ENCODE peak calls at places on chromosomes 12 and 14, in seven cellular contexts. One of them, this sample, is unnamed.

GRCh38 chr12:6612247-6612646 is 5.1 kb upstream of the CHD4 start:
- DNase-seq in activated CD8-positive, alpha-beta memory T cell treated with anti-CD3 and anti-CD28 coated beads for 1 hour: no peak
- DNase-seq in H9: no peak
- DNase-seq in mesenteric fat pad: no peak
- DNase-seq in EL: no peak
- DNase-seq in NCI-H460: no peak
- DNase-seq in adrenal gland: no peak
- DNase-seq in this sample: no peak

GRCh38 chr12:77161944-77162343 is 96.6 kb upstream of the E2F7 start:
- DNase-seq in NCI-H460: no peak
- DNase-seq in EL: no peak
- DNase-seq in mesenteric fat pad: no peak
- DNase-seq in adrenal gland: no peak
- DNase-seq in activated CD8-positive, alpha-beta memory T cell treated with anti-CD3 and anti-CD28 coated beads for 1 hour: no peak
- DNase-seq in H9: no peak
- DNase-seq in this sample: no peak

GRCh38 chr12:114649585-114649984 is 34.4 kb downstream of the TBX3 start:
- DNase-seq in mesenteric fat pad: no peak
- DNase-seq in EL: no peak
- DNase-seq in adrenal gland: no peak
- DNase-seq in H9: peak
- DNase-seq in activated CD8-positive, alpha-beta memory T cell treated with anti-CD3 and anti-CD28 coated beads for 1 hour: no peak
- DNase-seq in NCI-H460: no peak
- DNase-seq in this sample: no peak

GRCh38 chr12:89470741-89471504 is 53.7 kb downstream of the GALNT4 start:
- DNase-seq in activated CD8-positive, alpha-beta memory T cell treated with anti-CD3 and anti-CD28 coated beads for 1 hour: no peak
- DNase-seq in mesenteric fat pad: no peak
- DNase-seq in H9: no peak
- DNase-seq in EL: peak
- DNase-seq in NCI-H460: no peak
- DNase-seq in adrenal gland: no peak
- DNase-seq in this sample: no peak

GRCh38 chr12:21418403-21418802 is 19.1 kb upstream of the PYROXD1 start:
- DNase-seq in EL: no peak
- DNase-seq in NCI-H460: no peak
- DNase-seq in H9: no peak
- DNase-seq in adrenal gland: no peak
- DNase-seq in mesenteric fat pad: no peak
- DNase-seq in activated CD8-positive, alpha-beta memory T cell treated with anti-CD3 and anti-CD28 coated beads for 1 hour: no peak
- DNase-seq in this sample: no peak

GRCh38 chr12:2979806-2980205 is 20.6 kb downstream of the TEAD4 start:
- DNase-seq in adrenal gland: no peak
- DNase-seq in mesenteric fat pad: no peak
- DNase-seq in H9: no peak
- DNase-seq in activated CD8-positive, alpha-beta memory T cell treated with anti-CD3 and anti-CD28 coated beads for 1 hour: no peak
- DNase-seq in EL: no peak
- DNase-seq in NCI-H460: no peak
- DNase-seq in this sample: no peak

GRCh38 chr14:71242237-71242748 is 335.0 kb downstream of the PCNX1 start:
- DNase-seq in H9: no peak
- DNase-seq in adrenal gland: peak
- DNase-seq in NCI-H460: no peak
- DNase-seq in EL: peak
- DNase-seq in activated CD8-positive, alpha-beta memory T cell treated with anti-CD3 and anti-CD28 coated beads for 1 hour: no peak
- DNase-seq in mesenteric fat pad: no peak
- DNase-seq in this sample: no peak

GRCh38 chr14:90556050-90556477 is 159.2 kb downstream of the CALM1 start:
- DNase-seq in H9: peak
- DNase-seq in adrenal gland: peak
- DNase-seq in activated CD8-positive, alpha-beta memory T cell treated with anti-CD3 and anti-CD28 coated beads for 1 hour: no peak
- DNase-seq in mesenteric fat pad: no peak
- DNase-seq in EL: no peak
- DNase-seq in NCI-H460: no peak
- DNase-seq in this sample: no peak

GRCh38 chr14:24935796-24936195 is 114.2 kb downstream of the STXBP6 start:
- DNase-seq in mesenteric fat pad: no peak
- DNase-seq in adrenal gland: no peak
- DNase-seq in EL: no peak
- DNase-seq in H9: no peak
- DNase-seq in activated CD8-positive, alpha-beta memory T cell treated with anti-CD3 and anti-CD28 coated beads for 1 hour: no peak
- DNase-seq in NCI-H460: no peak
- DNase-seq in this sample: no peak

GRCh38 chr12:58086930-58087329 is 145.6 kb downstream of the ATP23 start:
- DNase-seq in mesenteric fat pad: no peak
- DNase-seq in H9: no peak
- DNase-seq in adrenal gland: no peak
- DNase-seq in NCI-H460: no peak
- DNase-seq in activated CD8-positive, alpha-beta memory T cell treated with anti-CD3 and anti-CD28 coated beads for 1 hour: no peak
- DNase-seq in EL: no peak
- DNase-seq in this sample: no peak

GRCh38 chr14:66709292-66709691 is 201.3 kb downstream of the GPHN start:
- DNase-seq in NCI-H460: peak
- DNase-seq in adrenal gland: no peak
- DNase-seq in activated CD8-positive, alpha-beta memory T cell treated with anti-CD3 and anti-CD28 coated beads for 1 hour: no peak
- DNase-seq in EL: peak
- DNase-seq in H9: no peak
- DNase-seq in mesenteric fat pad: no peak
- DNase-seq in this sample: no peak

GRCh38 chr12:54173906-54174471 is 14.8 kb downstream of the SMUG1 start:
- DNase-seq in adrenal gland: no peak
- DNase-seq in NCI-H460: no peak
- DNase-seq in EL: no peak
- DNase-seq in H9: no peak
- DNase-seq in mesenteric fat pad: no peak
- DNase-seq in activated CD8-positive, alpha-beta memory T cell treated with anti-CD3 and anti-CD28 coated beads for 1 hour: no peak
- DNase-seq in this sample: no peak

GRCh38 chr14:76550534-76550933 is 174.6 kb downstream of the ESRRB start:
- DNase-seq in mesenteric fat pad: no peak
- DNase-seq in EL: peak
- DNase-seq in activated CD8-positive, alpha-beta memory T cell treated with anti-CD3 and anti-CD28 coated beads for 1 hour: no peak
- DNase-seq in adrenal gland: no peak
- DNase-seq in H9: no peak
- DNase-seq in NCI-H460: no peak
- DNase-seq in this sample: no peak

GRCh38 chr12:27583057-27583797 is 59.2 kb downstream of the PPFIBP1 start:
- DNase-seq in H9: no peak
- DNase-seq in activated CD8-positive, alpha-beta memory T cell treated with anti-CD3 and anti-CD28 coated beads for 1 hour: no peak
- DNase-seq in adrenal gland: peak
- DNase-seq in NCI-H460: no peak
- DNase-seq in EL: no peak
- DNase-seq in mesenteric fat pad: no peak
- DNase-seq in this sample: no peak

GRCh38 chr12:51620448-51620847 is 29.4 kb downstream of the SCN8A start:
- DNase-seq in activated CD8-positive, alpha-beta memory T cell treated with anti-CD3 and anti-CD28 coated beads for 1 hour: no peak
- DNase-seq in NCI-H460: no peak
- DNase-seq in H9: no peak
- DNase-seq in EL: peak
- DNase-seq in mesenteric fat pad: no peak
- DNase-seq in adrenal gland: no peak
- DNase-seq in this sample: no peak

GRCh38 chr12:3761116-3761770 is 8.3 kb upstream of the CRACR2A start:
- DNase-seq in activated CD8-positive, alpha-beta memory T cell treated with anti-CD3 and anti-CD28 coated beads for 1 hour: no peak
- DNase-seq in EL: no peak
- DNase-seq in adrenal gland: no peak
- DNase-seq in mesenteric fat pad: no peak
- DNase-seq in NCI-H460: no peak
- DNase-seq in H9: peak
- DNase-seq in this sample: no peak

GRCh38 chr12:92745874-92746553 is 43.2 kb downstream of the PLEKHG7 start:
- DNase-seq in adrenal gland: peak
- DNase-seq in NCI-H460: peak
- DNase-seq in EL: peak
- DNase-seq in activated CD8-positive, alpha-beta memory T cell treated with anti-CD3 and anti-CD28 coated beads for 1 hour: no peak
- DNase-seq in mesenteric fat pad: no peak
- DNase-seq in H9: no peak
- DNase-seq in this sample: peak

GRCh38 chr14:104937694-104938365 is 13.2 kb downstream of the PLD4 start:
- DNase-seq in adrenal gland: no peak
- DNase-seq in EL: no peak
- DNase-seq in NCI-H460: no peak
- DNase-seq in activated CD8-positive, alpha-beta memory T cell treated with anti-CD3 and anti-CD28 coated beads for 1 hour: no peak
- DNase-seq in mesenteric fat pad: peak
- DNase-seq in H9: no peak
- DNase-seq in this sample: peak

GRCh38 chr12:95216704-95217376 is 427 bp downstream of the FGD6 start:
- DNase-seq in adrenal gland: no peak
- DNase-seq in NCI-H460: no peak
- DNase-seq in EL: no peak
- DNase-seq in H9: no peak
- DNase-seq in mesenteric fat pad: no peak
- DNase-seq in activated CD8-positive, alpha-beta memory T cell treated with anti-CD3 and anti-CD28 coated beads for 1 hour: no peak
- DNase-seq in this sample: no peak

This sample was measured in tibial nerve.